ENCODE peak calls at places on chromosomes 3 and 15, in six cellular contexts. J is HFFc6, I is tibial artery, A is NCI-H774, L is adipocyte, Z is adrenal gland. P is an unnamed sample.

GRCh38 chr3:124229407-124229806 is 237.5 kb upstream of the ROPN1 start:
- DNase-seq in Z (no peak), A (no peak), I (no peak), L (no peak), J (no peak), P (no peak)

GRCh38 chr15:38187646-38188313 is 64.9 kb upstream of the SPRED1 start:
- DNase-seq in A (no peak), J (no peak), I (no peak), L (no peak), Z (no peak), P (peak; percentile 39)

GRCh38 chr3:187742351-187743171 is 2.7 kb downstream of the BCL6 start:
- DNase-seq in A (no peak), J (peak; percentile 32), L (no peak), Z (peak; percentile 81), I (no peak), P (no peak)

GRCh38 chr15:72857331-72858065 is 73.9 kb upstream of the ADPGK start:
- DNase-seq in I (no peak), J (no peak), Z (no peak), A (no peak), L (no peak), P (no peak)

GRCh38 chr3:16174389-16174788 is at the start of gene GALNT15:
- DNase-seq in A (no peak), L (peak; percentile 96), I (peak; percentile 97), Z (peak; percentile 93), J (peak; percentile 94), P (peak; percentile 94)

GRCh38 chr3:47227678-47228077 is 54.9 kb downstream of the KIF9 start:
- DNase-seq in I (peak; percentile 35), A (no peak), L (no peak), J (no peak), Z (peak; percentile 56), P (no peak)

GRCh38 chr15:50241684-50242450 is 23.7 kb downstream of the HDC start:
- DNase-seq in L (peak; percentile 36), Z (no peak), J (peak; percentile 67), I (no peak), A (no peak), P (no peak)

GRCh38 chr3:61601831-61602230 is 40.5 kb downstream of the PTPRG start:
- DNase-seq in Z (no peak), L (no peak), I (no peak), J (no peak), A (no peak), P (no peak)

GRCh38 chr15:90101969-90102890 is at the start of gene IDH2:
- DNase-seq in I (peak; percentile 63), L (peak; percentile 95), J (peak; percentile 50), Z (peak; percentile 80), A (peak; percentile 87), P (peak; percentile 89)

GRCh38 chr15:25883860-25884259 is 20.7 kb upstream of the ATP10A start:
- DNase-seq in L (peak; percentile 87), Z (no peak), A (no peak), I (no peak), J (peak; percentile 90), P (no peak)

GRCh38 chr15:58185439-58185838 is 47.3 kb downstream of the AQP9 start:
- DNase-seq in Z (no peak), J (no peak), I (no peak), L (no peak), A (no peak), P (peak; percentile 53)

GRCh38 chr3:42702066-42702951 is at the start of gene HHATL:
- DNase-seq in I (peak; percentile 20), L (no peak), J (no peak), A (no peak), Z (peak; percentile 41), P (no peak)

P was measured in lung microvascular endothelial cell.